ENCODE peak calls at places on chromosomes 5 and 9, in six cellular contexts. N is brain microvascular endothelial cell, O is right lobe of liver, M is ovary, S is Panc1, K is epithelial cell of esophagus. B is an unnamed sample.

GRCh38 chr9:126471084-126471611 is 142.6 kb upstream of the LMX1B start:
- DNase-seq in O (peak), N (no peak), M (peak), K (no peak), S (no peak), B (no peak)

GRCh38 chr9:96612105-96612965 is 7.3 kb downstream of the CDC14B start:
- DNase-seq in S (no peak), N (peak), M (no peak), O (peak), K (peak), B (peak)

GRCh38 chr9:126459546-126459945 is 132.9 kb downstream of the MVB12B start:
- DNase-seq in S (no peak), O (no peak), N (no peak), K (no peak), M (no peak), B (no peak)

GRCh38 chr5:112660359-112660758 is 77.3 kb upstream of the APC start:
- DNase-seq in M (no peak), O (no peak), N (no peak), K (no peak), S (no peak), B (no peak)

GRCh38 chr9:100505564-100506159 is 32.7 kb downstream of the TMEFF1 start:
- DNase-seq in N (peak), M (peak), K (peak), S (peak), O (no peak), B (peak)

GRCh38 chr9:27540537-27540936 is 10.9 kb upstream of the MOB3B start:
- DNase-seq in K (no peak), S (no peak), N (no peak), M (no peak), O (no peak), B (no peak)

GRCh38 chr9:98521141-98521540 is 187.6 kb downstream of the GABBR2 start:
- DNase-seq in K (peak), N (peak), S (no peak), O (no peak), M (no peak), B (no peak)

GRCh38 chr5:15794117-15794985 is 294.4 kb downstream of the FBXL7 start:
- DNase-seq in O (no peak), S (no peak), M (no peak), N (no peak), K (peak), B (no peak)

GRCh38 chr5:144206136-144206535 is 35.5 kb downstream of the KCTD16 start:
- DNase-seq in O (no peak), M (no peak), K (no peak), N (no peak), S (no peak), B (no peak)

GRCh38 chr9:110191616-110192015 is 16.3 kb downstream of the C9orf152 start:
- DNase-seq in O (no peak), S (no peak), M (no peak), K (no peak), N (no peak), B (no peak)

GRCh38 chr9:36492849-36493248 is 79.8 kb upstream of the MELK start:
- DNase-seq in S (no peak), N (peak), M (no peak), K (no peak), O (no peak), B (no peak)

GRCh38 chr9:88218721-88219120 is 80.4 kb upstream of the SPATA31C2 start:
- DNase-seq in S (no peak), K (peak), O (no peak), N (peak), M (no peak), B (no peak)

DNA sequence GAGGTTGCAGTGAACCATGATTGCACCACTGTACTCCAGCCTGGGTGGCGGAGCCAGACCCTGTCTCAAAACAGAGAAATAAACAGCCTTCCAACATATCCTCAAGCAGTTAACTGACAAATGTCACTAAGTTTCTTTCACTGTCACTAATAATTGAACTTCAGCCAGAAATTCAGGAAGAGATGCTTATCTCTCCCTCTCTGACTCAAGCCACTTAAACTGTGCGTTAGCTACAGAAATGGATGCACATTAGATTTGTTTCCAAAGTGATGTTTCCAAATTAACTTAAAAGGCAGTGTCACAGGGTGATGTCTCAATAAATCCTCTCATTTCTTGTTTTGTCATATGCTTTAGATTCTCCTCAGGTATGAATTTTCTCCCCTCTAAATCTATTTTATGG is 164.9 kb downstream of the KDM4C start:
- DNase-seq in O (no peak), K (no peak), S (no peak), N (no peak), M (no peak), B (no peak)
- TF ChIP-seq CTCF in O (no peak), K (no peak), S (no peak), N (no peak), M (no peak), B (no peak)

DNA sequence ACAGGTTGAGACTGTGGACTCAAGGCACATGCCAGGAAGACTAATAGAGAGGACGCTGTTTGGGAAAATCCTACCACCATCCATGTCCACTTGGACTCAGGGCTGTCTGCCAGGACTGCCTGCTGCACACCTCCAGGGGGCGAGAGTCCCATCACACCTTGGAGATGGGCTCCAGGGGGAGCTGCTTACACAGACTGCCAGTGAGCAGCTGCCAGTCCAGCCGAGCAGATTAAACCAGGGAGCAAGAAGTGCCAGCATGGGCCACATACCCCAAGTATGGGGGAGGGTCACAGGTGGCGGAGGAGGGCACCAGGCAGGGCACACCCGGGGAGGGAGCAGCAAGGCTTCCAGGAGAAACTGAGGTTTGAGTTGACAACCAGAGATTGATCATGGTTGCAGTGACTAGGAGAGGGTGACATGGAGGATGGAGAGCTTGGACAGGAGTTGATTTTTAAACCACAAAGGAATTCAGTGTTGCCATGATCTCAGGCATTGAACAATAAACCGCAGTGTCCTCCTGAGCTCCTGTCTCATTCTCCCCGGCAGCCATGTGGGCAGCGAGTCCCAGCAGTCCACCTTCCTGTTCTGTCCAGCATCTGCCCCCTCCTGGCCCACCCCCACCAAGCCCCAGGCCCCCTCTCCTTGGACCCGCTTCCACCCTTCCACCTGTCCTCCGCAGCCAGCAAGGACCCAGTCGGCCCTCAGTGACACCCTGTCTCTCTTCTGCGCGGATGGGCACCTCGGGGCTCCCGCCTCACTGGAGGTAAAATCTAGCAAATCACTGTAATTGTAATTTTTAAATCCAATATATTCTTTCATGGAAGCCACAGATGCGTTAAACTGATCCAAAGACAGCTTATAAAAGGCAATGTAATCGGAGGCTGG is 3.1 kb upstream of the VAV2 start:
- DNase-seq in O (no peak), S (no peak), M (no peak), K (peak), N (no peak), B (no peak)
- TF ChIP-seq CTCF in O (no peak), S (no peak), M (no peak), K (peak), N (peak), B (no peak)

GRCh38 chr5:152514827-152515397 is 109.8 kb upstream of the NMUR2 start:
- DNase-seq in S (no peak), M (no peak), O (no peak), N (no peak), K (peak), B (no peak)
- TF ChIP-seq CTCF in S (peak), M (no peak), O (peak), N (peak), K (peak), B (peak)

GRCh38 chr5:135568241-135568640 is 10.6 kb downstream of the CXCL14 start:
- DNase-seq in M (no peak), K (no peak), O (no peak), N (no peak), S (no peak), B (no peak)

GRCh38 chr5:135565256-135565655 is 13.5 kb downstream of the CXCL14 start:
- DNase-seq in O (no peak), N (no peak), S (no peak), M (no peak), K (no peak), B (no peak)

GRCh38 chr5:135565691-135566421 is 12.9 kb downstream of the CXCL14 start:
- DNase-seq in O (peak), M (peak), S (peak), N (peak), K (peak), B (peak)

GRCh38 chr5:135567661-135568060 is 11.1 kb downstream of the CXCL14 start:
- DNase-seq in S (no peak), O (no peak), K (no peak), M (no peak), N (peak), B (no peak)

DNA sequence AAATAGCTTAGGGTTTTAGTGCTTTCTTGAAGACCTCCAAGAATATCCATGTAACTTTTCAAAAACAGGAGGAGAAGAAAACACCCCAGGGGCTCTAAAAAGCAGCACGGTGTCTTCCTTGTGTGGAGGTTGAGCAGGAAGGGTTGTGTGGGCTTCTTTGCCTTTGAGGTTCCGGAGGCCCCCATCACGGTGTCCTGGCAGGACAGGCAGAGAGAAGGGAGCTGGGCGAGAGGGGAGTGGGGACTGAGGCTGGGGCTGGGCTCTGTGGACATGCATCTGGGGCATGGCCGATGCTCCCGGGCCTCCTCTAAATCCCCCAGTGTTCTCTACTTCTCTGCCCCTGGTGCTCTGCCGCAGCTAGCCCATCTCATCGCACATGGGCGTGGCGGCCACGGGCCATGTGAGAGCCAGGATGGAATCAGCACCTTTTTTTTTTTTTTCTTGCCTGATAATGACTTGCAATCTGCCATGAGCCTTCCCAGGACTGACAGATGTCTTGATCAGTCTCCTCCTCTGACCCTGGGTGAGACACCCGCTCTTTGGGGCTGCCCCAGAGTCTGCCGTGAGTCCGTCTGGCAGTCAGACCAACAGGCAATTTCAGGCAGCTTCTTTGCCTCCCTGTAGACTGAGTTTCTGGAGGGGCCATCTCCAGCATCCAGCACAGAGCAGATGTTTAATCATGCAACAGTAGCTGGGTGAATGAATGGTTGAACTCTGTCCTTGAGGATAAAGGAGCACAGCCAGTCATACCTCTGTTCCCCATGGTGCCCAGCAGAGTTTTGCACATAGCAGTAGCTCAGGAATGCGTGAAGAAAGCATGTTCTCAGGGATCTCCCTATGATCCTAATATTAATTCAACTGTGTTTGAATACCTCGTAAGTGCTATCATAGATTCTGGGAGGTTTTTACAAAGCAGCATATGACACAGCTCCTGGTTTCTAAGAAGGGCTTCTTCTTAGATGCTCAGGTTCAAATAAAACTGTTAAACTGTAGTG is 12.1 kb downstream of the CXCL14 start:
- DNase-seq in O (no peak), K (no peak), S (no peak), N (no peak), M (no peak), B (peak)
- TF ChIP-seq CTCF in O (no peak), K (no peak), S (peak), N (no peak), M (no peak), B (peak)

GRCh38 chr5:6583049-6583880 is 49.6 kb downstream of the NSUN2 start:
- DNase-seq in S (no peak), O (peak), M (peak), K (peak), N (no peak), B (peak)
- TF ChIP-seq CTCF in S (peak), O (peak), M (peak), K (peak), N (peak), B (peak)

GRCh38 chr5:38616061-38616460 is 59.6 kb upstream of the LIFR start:
- DNase-seq in N (no peak), M (no peak), O (no peak), K (no peak), S (no peak), B (no peak)
- TF ChIP-seq CTCF in N (no peak), M (no peak), O (no peak), K (no peak), S (no peak), B (no peak)

DNA sequence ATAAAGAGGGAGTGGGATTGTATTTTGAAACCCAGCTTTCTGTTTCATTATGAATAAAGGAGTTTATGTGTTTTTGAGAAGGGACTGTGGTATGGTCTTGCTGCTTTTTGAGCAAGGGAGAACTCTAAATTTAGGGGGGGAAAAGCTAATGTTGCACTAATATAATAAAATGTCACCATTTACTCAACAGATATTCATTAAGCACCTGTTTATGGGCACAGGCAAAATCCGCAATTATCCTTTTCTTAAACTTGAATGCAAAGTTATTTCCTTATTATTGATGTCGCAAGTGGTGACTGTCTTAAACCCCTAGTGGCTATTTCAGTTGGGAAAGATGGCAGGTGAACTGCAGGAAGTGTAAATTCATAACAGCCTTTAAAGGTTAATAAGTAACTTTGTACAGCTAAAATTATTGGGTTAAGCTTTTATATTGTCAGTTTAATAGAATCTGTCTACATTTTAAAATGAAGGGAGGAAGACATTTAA is 1.5 kb downstream of the CDC42SE2 start:
- DNase-seq in S (no peak), M (no peak), N (no peak), K (peak), O (no peak), B (no peak)
- TF ChIP-seq CTCF in S (no peak), M (peak), N (peak), K (peak), O (peak), B (peak)

GRCh38 chr5:96812851-96813250 is 5.1 kb upstream of the ERAP1 start:
- DNase-seq in K (no peak), O (no peak), S (no peak), M (no peak), N (no peak), B (no peak)

GRCh38 chr5:96808868-96809558 is 1.3 kb upstream of the ERAP1 start:
- DNase-seq in M (no peak), K (no peak), S (no peak), N (no peak), O (no peak), B (no peak)

GRCh38 chr5:96808541-96808828 is 740 bp upstream of the ERAP1 start:
- DNase-seq in K (no peak), S (no peak), M (no peak), N (no peak), O (no peak), B (no peak)

GRCh38 chr5:96809898-96810297 is 2.2 kb upstream of the ERAP1 start:
- DNase-seq in N (no peak), M (no peak), K (no peak), O (no peak), S (no peak), B (no peak)

GRCh38 chr5:96807099-96807654 is 568 bp downstream of the ERAP1 start:
- DNase-seq in O (peak), N (peak), M (peak), K (peak), S (no peak), B (peak)
- TF ChIP-seq CTCF in O (no peak), N (no peak), M (no peak), K (no peak), S (no peak), B (no peak)